ENCODE peak calls at places on chromosome 21, in five cellular contexts. One of them, this sample, is unnamed.

GRCh38 chr21:35189077-35189863 is 140.2 kb upstream of the RUNX1 start:
- DNase-seq in HepG2: no peak
- DNase-seq in HL-60: no peak
- DNase-seq in K562: no peak
- DNase-seq in GM12878: peak; percentile 68
- DNase-seq in this sample: peak; percentile 57

GRCh38 chr21:23160914-23161313 is 2162.7 kb downstream of the NCAM2 start:
- DNase-seq in GM12878: no peak
- DNase-seq in HL-60: no peak
- DNase-seq in HepG2: no peak
- DNase-seq in K562: no peak
- DNase-seq in this sample: peak; percentile 3

GRCh38 chr21:44552136-44552535 is 831 bp upstream of the KRTAP10-2 start:
- DNase-seq in K562: no peak
- DNase-seq in HepG2: no peak
- DNase-seq in GM12878: no peak
- DNase-seq in HL-60: no peak
- DNase-seq in this sample: no peak

GRCh38 chr21:29351691-29352090 is 53.0 kb downstream of the BACH1 start:
- DNase-seq in K562: no peak
- DNase-seq in HL-60: no peak
- DNase-seq in GM12878: no peak
- DNase-seq in HepG2: no peak
- DNase-seq in this sample: no peak

GRCh38 chr21:34511154-34511553 is 856 bp downstream of the KCNE1 start:
- DNase-seq in K562: no peak
- DNase-seq in HepG2: no peak
- DNase-seq in HL-60: no peak
- DNase-seq in GM12878: no peak
- DNase-seq in this sample: no peak

GRCh38 chr21:45033791-45034555 is 40.4 kb upstream of the ADARB1 start:
- DNase-seq in K562: no peak
- DNase-seq in HepG2: no peak
- DNase-seq in GM12878: no peak
- DNase-seq in HL-60: no peak
- DNase-seq in this sample: no peak

GRCh38 chr21:38250991-38251418 is 5.8 kb upstream of the KCNJ15 start:
- DNase-seq in GM12878: no peak
- DNase-seq in HL-60: no peak
- DNase-seq in HepG2: no peak
- DNase-seq in K562: no peak
- DNase-seq in this sample: no peak

GRCh38 chr21:21971384-21971783 is 973.2 kb downstream of the NCAM2 start:
- DNase-seq in GM12878: no peak
- DNase-seq in K562: no peak
- DNase-seq in HL-60: no peak
- DNase-seq in HepG2: no peak
- DNase-seq in this sample: no peak

GRCh38 chr21:18529253-18529652 is 125.7 kb upstream of the TMPRSS15 start:
- DNase-seq in K562: no peak
- DNase-seq in HepG2: no peak
- DNase-seq in HL-60: no peak
- DNase-seq in GM12878: no peak
- DNase-seq in this sample: no peak

DNA sequence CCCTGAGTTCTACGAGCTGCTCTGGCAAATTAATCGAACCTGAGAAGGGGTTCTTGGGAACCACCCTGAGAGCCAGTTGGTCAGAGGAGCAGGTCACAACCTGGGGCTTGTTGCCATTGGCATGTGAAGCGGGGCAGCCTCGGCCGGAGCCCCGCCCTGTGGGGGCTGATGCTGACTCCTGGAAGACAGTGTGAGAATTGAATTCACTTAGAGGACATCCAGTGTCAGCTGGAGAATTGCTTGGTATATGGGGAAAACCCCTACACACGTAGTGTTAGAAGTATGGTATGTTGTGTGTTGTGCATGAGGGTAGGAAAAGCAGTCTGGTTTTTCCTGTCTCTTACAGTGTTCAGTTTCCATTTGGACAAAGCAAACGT is 11.6 kb downstream of the SLC37A1 start:
- DNase-seq in HL-60: no peak
- DNase-seq in GM12878: no peak
- DNase-seq in K562: no peak
- DNase-seq in HepG2: no peak
- DNase-seq in this sample: no peak
- TF ChIP-seq GABPA in HL-60: no peak
- TF ChIP-seq GABPA in GM12878: no peak
- TF ChIP-seq GABPA in K562: no peak
- TF ChIP-seq GABPA in HepG2: no peak
- TF ChIP-seq GABPA in this sample: no peak

DNA sequence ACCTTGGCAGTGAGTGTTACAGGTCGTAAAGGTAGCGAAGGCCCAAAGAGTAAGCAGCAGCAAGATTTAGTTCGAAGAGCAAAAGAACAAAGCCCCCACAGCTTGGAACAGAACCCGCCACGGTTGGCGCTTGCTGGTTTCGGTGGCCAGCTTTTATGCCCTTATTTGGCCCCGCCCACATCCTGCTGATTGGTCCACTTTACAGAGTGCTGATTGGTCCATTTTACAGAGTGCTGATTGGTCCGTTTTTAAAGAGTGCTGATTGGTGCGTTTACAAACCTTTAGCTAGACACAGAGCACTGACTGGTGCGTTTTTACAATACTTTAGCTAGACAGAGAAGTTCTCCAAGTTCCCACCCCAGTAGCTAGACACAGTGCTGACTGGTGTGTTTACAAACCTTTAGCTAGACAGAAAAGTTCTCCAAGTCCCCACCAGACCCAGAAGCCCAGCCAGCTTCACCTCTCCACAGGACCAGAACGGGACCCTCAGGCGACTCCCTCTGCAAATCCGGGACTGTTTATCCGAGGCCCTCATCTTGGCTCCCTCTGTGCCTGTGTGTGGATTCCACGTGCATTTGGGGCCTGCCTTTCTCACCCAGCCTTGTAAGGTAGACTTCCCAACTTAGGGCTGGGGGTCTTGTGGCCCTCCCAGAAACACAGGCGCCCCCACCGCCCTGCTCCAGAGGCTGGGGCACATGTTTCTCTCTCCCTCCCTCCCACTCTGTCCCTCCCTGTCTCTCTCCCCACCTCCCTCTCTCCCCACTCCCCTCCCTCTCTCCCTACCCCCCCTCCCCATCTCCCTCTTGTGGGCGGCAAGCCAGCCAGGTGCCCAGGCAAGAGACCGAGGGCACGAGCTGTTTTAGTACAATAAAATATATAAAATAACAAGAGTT is 12.6 kb downstream of the FTCD start:
- DNase-seq in HL-60: no peak
- DNase-seq in GM12878: no peak
- DNase-seq in HepG2: no peak
- DNase-seq in K562: no peak
- DNase-seq in this sample: no peak
- TF ChIP-seq GABPA in HL-60: no peak
- TF ChIP-seq GABPA in GM12878: no peak
- TF ChIP-seq GABPA in HepG2: no peak
- TF ChIP-seq GABPA in K562: no peak
- TF ChIP-seq GABPA in this sample: no peak

DNA sequence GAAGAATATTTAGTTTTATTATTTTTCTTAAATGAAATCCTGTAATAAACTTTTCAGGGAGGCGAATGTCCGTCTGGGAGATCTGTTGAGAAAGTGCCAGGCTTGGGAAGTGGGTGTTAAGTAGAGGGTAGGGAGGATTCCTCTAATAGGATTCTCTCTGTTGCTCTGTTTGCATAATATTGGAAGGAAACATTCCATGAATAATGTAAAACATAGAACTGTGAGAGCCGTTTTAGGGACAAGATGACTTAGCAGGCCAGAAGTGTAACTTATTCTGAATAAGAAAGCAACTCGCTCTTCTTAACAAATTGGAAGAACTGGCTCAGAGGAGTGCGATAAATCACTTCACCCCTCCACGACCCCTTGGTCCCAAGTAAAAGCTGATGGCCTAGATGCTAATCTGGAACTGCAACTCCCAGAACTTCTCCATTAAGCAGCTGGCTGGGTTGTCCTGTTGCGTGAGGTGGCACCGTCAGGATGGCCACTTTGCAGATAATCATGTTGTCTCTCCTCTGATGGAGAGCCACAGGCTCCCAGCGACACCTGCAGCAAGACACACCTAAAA is 19.1 kb downstream of the SIM2 start:
- DNase-seq in K562: no peak
- DNase-seq in HepG2: no peak
- DNase-seq in HL-60: no peak
- DNase-seq in GM12878: no peak
- DNase-seq in this sample: no peak
- TF ChIP-seq GABPA in K562: no peak
- TF ChIP-seq GABPA in HepG2: no peak
- TF ChIP-seq GABPA in HL-60: no peak
- TF ChIP-seq GABPA in GM12878: no peak
- TF ChIP-seq GABPA in this sample: no peak

DNA sequence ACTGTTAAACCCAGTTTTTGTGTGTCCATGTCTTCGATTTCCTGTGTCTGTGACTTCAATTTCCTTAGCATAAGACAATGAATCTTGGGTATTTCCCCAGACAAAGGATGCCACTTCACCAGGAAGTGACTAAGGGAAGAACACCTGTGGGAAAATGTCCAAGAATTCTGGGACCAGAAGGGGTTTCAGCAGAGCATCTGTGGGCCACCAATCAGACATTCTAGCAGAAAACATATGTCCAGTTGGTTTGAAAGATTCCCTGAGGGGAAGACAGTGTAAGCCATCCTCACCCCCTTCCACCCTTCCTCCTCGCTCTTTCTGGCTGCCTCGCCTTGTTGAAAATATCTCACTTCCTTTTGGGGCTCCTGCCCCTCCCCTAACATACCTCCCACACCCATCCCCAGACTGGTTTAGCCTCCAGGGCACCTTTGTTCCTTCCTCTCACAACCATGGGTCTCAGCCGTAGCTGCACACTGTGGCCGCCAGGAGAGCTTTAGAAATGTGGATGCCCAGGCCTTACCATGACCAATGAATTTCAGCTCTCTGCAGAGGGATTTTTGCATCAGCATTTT is 25.5 kb upstream of the IFNAR1 start:
- DNase-seq in HepG2: no peak
- DNase-seq in HL-60: peak; percentile 55
- DNase-seq in K562: no peak
- DNase-seq in GM12878: peak; percentile 25
- DNase-seq in this sample: no peak
- TF ChIP-seq GABPA in HepG2: no peak
- TF ChIP-seq GABPA in HL-60: no peak
- TF ChIP-seq GABPA in K562: no peak
- TF ChIP-seq GABPA in GM12878: no peak
- TF ChIP-seq GABPA in this sample: no peak

DNA sequence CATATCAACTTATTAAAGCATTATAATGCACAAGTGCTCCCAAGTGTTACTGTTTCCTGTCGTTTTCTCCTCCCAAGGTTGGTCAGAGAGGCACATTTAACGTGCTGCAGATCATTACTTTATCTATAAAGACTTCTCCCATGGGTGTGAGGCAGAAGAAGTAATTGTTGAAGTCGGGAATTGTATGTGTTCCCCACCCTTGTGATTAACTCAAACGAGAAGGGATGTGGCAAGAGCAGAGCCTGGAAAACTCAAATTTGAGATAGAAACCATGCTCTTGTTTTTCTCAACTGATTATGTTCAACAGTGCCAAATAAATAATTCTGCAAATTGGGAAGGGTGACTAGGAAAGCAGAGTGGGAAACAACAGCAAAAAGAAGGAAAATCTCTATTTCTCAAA is 412.5 kb upstream of the ADAMTS5 start:
- DNase-seq in HL-60: no peak
- DNase-seq in HepG2: no peak
- DNase-seq in GM12878: no peak
- DNase-seq in K562: no peak
- DNase-seq in this sample: no peak
- TF ChIP-seq GABPA in HL-60: no peak
- TF ChIP-seq GABPA in HepG2: no peak
- TF ChIP-seq GABPA in GM12878: no peak
- TF ChIP-seq GABPA in K562: no peak
- TF ChIP-seq GABPA in this sample: no peak

This sample was measured in SK-N-SH.